ENCODE peak calls at places on chromosomes 2 and 18, in six cellular contexts. Z, I, M, H, S and J are unnamed samples.

GRCh38 chr2:172859821-172860707 is 124.4 kb downstream of the RAPGEF4 start:
- DNase-seq in Z (peak; percentile 19), I (peak; percentile 12), M (no peak), H (no peak), S (no peak), J (no peak)

GRCh38 chr2:2328847-2329246 is 2.2 kb downstream of the MYT1L start:
- DNase-seq in Z (no peak), I (no peak), M (no peak), H (no peak), S (no peak), J (no peak)

GRCh38 chr18:43665239-43665788 is 388.0 kb upstream of the SYT4 start:
- DNase-seq in Z (no peak), I (peak; percentile 93), M (peak; percentile 94), H (no peak), S (peak; percentile 51), J (no peak)

GRCh38 chr2:224850081-224850480 is 133.9 kb upstream of the CCDC195 start:
- DNase-seq in Z (no peak), I (peak; percentile 52), M (peak; percentile 49), H (no peak), S (no peak), J (no peak)

GRCh38 chr2:20361903-20362302 is 11.3 kb upstream of the PUM2 start:
- DNase-seq in Z (no peak), I (no peak), M (no peak), H (no peak), S (no peak), J (no peak)

GRCh38 chr2:163734911-163735691 is 707 bp downstream of the FIGN start:
- DNase-seq in Z (peak; percentile 95), I (peak; percentile 41), M (peak; percentile 11), H (no peak), S (no peak), J (no peak)

GRCh38 chr2:206856474-206856873 is 82.8 kb upstream of the CPO start:
- DNase-seq in Z (no peak), I (peak; percentile 54), M (peak; percentile 50), H (no peak), S (no peak), J (no peak)

GRCh38 chr2:221571108-221571390 is 1.1 kb downstream of the EPHA4 start:
- DNase-seq in Z (no peak), I (peak; percentile 40), M (peak; percentile 17), H (no peak), S (no peak), J (no peak)

GRCh38 chr2:215537621-215538020 is 101.8 kb upstream of the FN1 start:
- DNase-seq in Z (no peak), I (no peak), M (peak; percentile 86), H (no peak), S (peak; percentile 26), J (no peak)

GRCh38 chr18:44837491-44838185 is 156.9 kb downstream of the SETBP1 start:
- DNase-seq in Z (no peak), I (no peak), M (peak; percentile 7), H (peak; percentile 14), S (no peak), J (no peak)

GRCh38 chr2:133194068-133194655 is 374.1 kb downstream of the NCKAP5 start:
- DNase-seq in Z (no peak), I (no peak), M (peak; percentile 41), H (no peak), S (no peak), J (no peak)

GRCh38 chr2:47345584-47345913 is 57.4 kb upstream of the MSH2 start:
- DNase-seq in Z (no peak), I (no peak), M (no peak), H (no peak), S (no peak), J (no peak)

GRCh38 chr2:126657146-126657635 is 1.2 kb downstream of the GYPC start:
- DNase-seq in Z (peak; percentile 79), I (peak; percentile 85), M (peak; percentile 98), H (no peak), S (peak; percentile 87), J (peak; percentile 67)

GRCh38 chr2:52964916-52965530 is 802.6 kb upstream of the CHAC2 start:
- DNase-seq in Z (peak; percentile 7), I (no peak), M (no peak), H (no peak), S (no peak), J (no peak)

GRCh38 chr2:96205888-96206287 is 2.7 kb downstream of the STARD7 start:
- DNase-seq in Z (no peak), I (peak; percentile 76), M (peak; percentile 78), H (no peak), S (no peak), J (no peak)

GRCh38 chr2:101197215-101197745 is 46.1 kb upstream of the TBC1D8 start:
- DNase-seq in Z (peak; percentile 52), I (no peak), M (no peak), H (no peak), S (no peak), J (no peak)

GRCh38 chr2:143856973-143857372 is 662.9 kb downstream of the ZEB2 start:
- DNase-seq in Z (no peak), I (peak; percentile 23), M (peak; percentile 48), H (no peak), S (no peak), J (no peak)

GRCh38 chr2:47512581-47513083 is 109.7 kb downstream of the MSH2 start:
- DNase-seq in Z (no peak), I (no peak), M (peak; percentile 64), H (no peak), S (no peak), J (no peak)

GRCh38 chr2:19944205-19944845 is 42.5 kb upstream of the TTC32 start:
- DNase-seq in Z (no peak), I (no peak), M (no peak), H (no peak), S (no peak), J (no peak)

GRCh38 chr18:62324917-62325805 is at the start of gene TNFRSF11A:
- DNase-seq in Z (peak; percentile 55), I (no peak), M (no peak), H (peak; percentile 60), S (no peak), J (no peak)

GRCh38 chr2:132037527-132038178 is 124.1 kb downstream of the ANKRD30BL start:
- DNase-seq in Z (no peak), I (peak; percentile 13), M (no peak), H (peak; percentile 82), S (no peak), J (no peak)

GRCh38 chr2:182870227-182870626 is 3.8 kb upstream of the FRZB start:
- DNase-seq in Z (peak; percentile 28), I (no peak), M (no peak), H (peak; percentile 57), S (no peak), J (no peak)

GRCh38 chr2:214543386-214543955 is 132.6 kb downstream of the VWC2L start:
- DNase-seq in Z (no peak), I (peak; percentile 82), M (peak; percentile 66), H (no peak), S (no peak), J (no peak)

GRCh38 chr2:171431677-171432167 is 2.1 kb downstream of the METTL8 start:
- DNase-seq in Z (no peak), I (no peak), M (no peak), H (no peak), S (no peak), J (no peak)

GRCh38 chr18:6557052-6557451 is 142.3 kb upstream of the L3MBTL4 start:
- DNase-seq in Z (no peak), I (no peak), M (no peak), H (no peak), S (no peak), J (no peak)

GRCh38 chr2:68027959-68028358 is 34.8 kb downstream of the C1D start:
- DNase-seq in Z (no peak), I (peak; percentile 50), M (peak; percentile 25), H (no peak), S (peak; percentile 69), J (no peak)

GRCh38 chr2:68018727-68019126 is 44.1 kb downstream of the C1D start:
- DNase-seq in Z (no peak), I (no peak), M (peak; percentile 31), H (no peak), S (no peak), J (no peak)

GRCh38 chr2:68023904-68024303 is 38.9 kb downstream of the C1D start:
- DNase-seq in Z (no peak), I (no peak), M (no peak), H (no peak), S (no peak), J (no peak)

GRCh38 chr2:68024450-68024849 is 38.4 kb downstream of the C1D start:
- DNase-seq in Z (no peak), I (no peak), M (no peak), H (no peak), S (no peak), J (no peak)
- H3K27me3 ChIP-seq in Z (no peaks in the 10 kb centered on the region), I (no peaks in the 10 kb centered on the region), M (peaks cover 2% of the 10 kb centered on the region), H (peaks cover 41% of the 10 kb centered on the region), S (no peaks in the 10 kb centered on the region), J (no peaks in the 10 kb centered on the region)

GRCh38 chr2:44943031-44943692 is 1.7 kb downstream of the SIX3 start:
- DNase-seq in Z (no peak), I (no peak), M (no peak), H (no peak), S (no peak), J (no peak)

GRCh38 chr2:44943693-44944101 is 2.2 kb downstream of the SIX3 start:
- DNase-seq in Z (no peak), I (no peak), M (no peak), H (no peak), S (no peak), J (no peak)

GRCh38 chr2:44940612-44941464 is 664 bp upstream of the SIX3 start:
- DNase-seq in Z (no peak), I (no peak), M (no peak), H (no peak), S (no peak), J (no peak)

GRCh38 chr2:44941551-44942234 is at the start of gene SIX3:
- DNase-seq in Z (peak; percentile 94), I (peak; percentile 84), M (no peak), H (peak; percentile 98), S (no peak), J (no peak)

GRCh38 chr2:44942304-44943030 is 965 bp downstream of the SIX3 start:
- DNase-seq in Z (no peak), I (no peak), M (no peak), H (no peak), S (no peak), J (no peak)
- H3K27me3 ChIP-seq in Z (no peaks in the 10 kb centered on the region), I (peaks cover 87% of the 10 kb centered on the region), M (peaks cover 98% of the 10 kb centered on the region), H (no peaks in the 10 kb centered on the region), S (peaks cover 58% of the 10 kb centered on the region), J (peaks cover 96% of the 10 kb centered on the region)

DNA sequence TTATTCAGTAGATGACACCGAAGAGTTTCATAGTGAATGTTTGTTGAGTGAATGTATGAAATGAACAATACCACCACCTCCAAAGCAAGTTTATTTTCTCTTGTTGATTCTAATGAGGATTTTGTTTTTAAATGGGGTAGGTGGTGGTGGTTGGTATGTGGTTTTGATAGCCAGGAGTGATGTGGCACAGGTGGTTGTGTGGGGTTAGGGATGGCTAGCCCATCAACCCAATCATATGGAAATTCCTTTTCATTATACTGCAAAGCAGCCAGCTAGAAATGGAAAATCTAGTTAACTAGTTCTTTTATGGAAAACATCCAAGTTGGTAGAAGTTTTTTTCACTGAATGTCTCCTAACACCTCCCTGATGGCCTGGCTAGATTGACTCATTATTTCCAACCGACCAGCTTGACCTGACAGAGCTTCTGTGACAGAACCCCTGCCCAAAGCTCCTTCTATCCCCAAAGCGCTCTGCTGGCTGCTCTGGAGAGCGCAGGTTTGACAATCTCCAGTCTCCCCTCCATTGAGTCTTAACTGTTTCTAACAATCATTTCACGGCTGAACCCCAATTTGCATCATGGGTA is 376.9 kb downstream of the MTX2 start:
- DNase-seq in Z (no peak), I (no peak), M (no peak), H (no peak), S (no peak), J (no peak)
- H3K27me3 ChIP-seq in Z (peaks cover 47% of the 10 kb centered on the region), I (no peaks in the 10 kb centered on the region), M (peaks cover 7% of the 10 kb centered on the region), H (peaks cover 27% of the 10 kb centered on the region), S (peaks cover 1% of the 10 kb centered on the region), J (no peaks in the 10 kb centered on the region)

GRCh38 chr2:240713071-240713927 is 21.6 kb downstream of the AQP12A start:
- DNase-seq in Z (no peak), I (no peak), M (no peak), H (no peak), S (no peak), J (no peak)
- H3K27me3 ChIP-seq in Z (peaks cover 6% of the 10 kb centered on the region), I (no peaks in the 10 kb centered on the region), M (peaks cover 46% of the 10 kb centered on the region), H (no peaks in the 10 kb centered on the region), S (peaks cover 3% of the 10 kb centered on the region), J (no peaks in the 10 kb centered on the region)